ENCODE peak calls at places on chromosomes 12 and 14, in nine cellular contexts. T, M, E, N, X, C, A, Z and S are unnamed samples.

GRCh38 chr12:92648242-92649031 is 54.4 kb upstream of the PLEKHG7 start:
- DNase-seq in M (no peak), Z (no peak), E (no peak), T (peak), N (no peak), A (no peak), C (no peak), X (no peak), S (no peak)

GRCh38 chr12:89567691-89568239 is 41.9 kb upstream of the POC1B start:
- DNase-seq in X (no peak), N (no peak), E (no peak), M (no peak), T (no peak), Z (no peak), A (no peak), C (no peak), S (no peak)

GRCh38 chr14:98069712-98070133 is 1202.3 kb downstream of the BCL11B start:
- DNase-seq in A (no peak), Z (no peak), C (no peak), E (no peak), T (no peak), N (no peak), X (peak), M (no peak), S (no peak)

GRCh38 chr14:32744811-32745445 is 193.8 kb upstream of the NPAS3 start:
- DNase-seq in T (no peak), C (no peak), Z (no peak), M (no peak), A (no peak), E (no peak), X (no peak), N (no peak), S (no peak)

GRCh38 chr12:87871061-87871460 is 158.1 kb downstream of the C12orf50 start:
- DNase-seq in M (no peak), X (no peak), Z (no peak), T (no peak), E (no peak), A (no peak), N (no peak), C (no peak), S (no peak)

GRCh38 chr12:80860206-80860605 is 77.5 kb downstream of the LIN7A start:
- DNase-seq in E (no peak), A (no peak), T (peak), C (no peak), M (no peak), Z (no peak), N (no peak), X (no peak), S (no peak)

GRCh38 chr12:38744056-38744455 is 161.3 kb downstream of the CPNE8 start:
- DNase-seq in T (peak), C (no peak), N (no peak), M (no peak), A (no peak), E (no peak), X (no peak), Z (no peak), S (no peak)

GRCh38 chr12:21992823-21993222 is 51.6 kb upstream of the ABCC9 start:
- DNase-seq in M (no peak), C (no peak), X (no peak), Z (no peak), E (no peak), T (peak), N (no peak), A (no peak), S (no peak)

GRCh38 chr12:24931666-24932405 is 17.1 kb downstream of the BCAT1 start:
- DNase-seq in E (no peak), M (no peak), Z (no peak), A (no peak), X (no peak), N (no peak), T (no peak), C (no peak), S (peak)

GRCh38 chr12:6951551-6952120 is 480 bp downstream of the PTPN6 start:
- DNase-seq in Z (no peak), A (no peak), C (no peak), N (peak), T (no peak), M (no peak), E (no peak), X (no peak), S (no peak)

GRCh38 chr12:4775936-4776335 is 55.7 kb downstream of the GALNT8 start:
- DNase-seq in C (no peak), T (no peak), Z (no peak), M (no peak), X (no peak), E (no peak), N (no peak), A (no peak), S (no peak)
- TF ChIP-seq CTCF in C (no peak), T (no peak), Z (no peak), M (no peak), X (no peak), E (no peak), N (no peak), A (no peak), S (no peak)

DNA sequence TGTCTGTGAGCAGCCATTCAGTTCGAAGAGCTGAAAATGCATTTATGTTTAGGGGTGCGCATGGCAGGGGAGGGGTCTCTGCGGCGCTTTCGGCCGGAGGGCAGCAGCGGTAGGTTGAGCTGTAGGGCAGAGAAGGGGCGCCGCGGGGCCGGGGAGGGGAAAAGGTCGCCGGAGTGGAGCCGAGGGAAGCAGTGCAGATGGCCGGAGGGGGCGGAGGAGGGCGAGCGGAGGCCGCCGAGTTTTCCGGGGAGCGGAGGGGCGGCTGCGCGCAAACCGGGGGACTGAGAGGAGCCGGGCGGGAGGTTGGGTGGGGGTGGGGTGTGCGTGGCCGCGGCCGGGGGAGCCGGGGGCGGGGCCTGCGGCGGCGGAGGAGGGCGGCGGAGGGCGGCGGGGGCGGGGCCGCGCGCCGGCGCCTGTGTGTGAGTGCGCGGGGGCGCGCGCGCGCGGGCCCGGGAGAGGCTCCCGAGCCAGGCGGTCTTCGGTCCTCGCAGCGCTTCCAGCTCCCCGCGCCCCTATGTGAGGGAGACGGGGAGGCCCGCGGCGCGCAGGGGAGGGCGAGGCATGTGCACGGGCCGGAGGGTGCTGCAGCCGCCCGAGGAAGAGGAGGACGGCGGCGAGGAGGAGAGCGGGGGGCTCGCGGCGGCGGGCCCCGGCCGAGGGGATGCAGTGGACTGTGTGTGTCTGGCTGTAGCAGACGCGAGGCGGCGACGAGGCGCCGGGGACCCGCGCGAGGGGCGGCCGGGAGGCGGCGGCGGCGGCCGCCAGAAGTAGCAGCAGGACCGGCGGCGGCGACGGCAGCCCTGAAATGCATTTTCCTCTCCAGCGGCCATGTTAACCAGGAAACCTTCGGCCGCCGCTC is at the start of gene DYRK2:
- DNase-seq in A (peak), T (peak), M (peak), E (peak), X (peak), C (peak), N (peak), Z (peak), S (no peak)
- TF ChIP-seq CTCF in A (peak), T (no peak), M (no peak), E (no peak), X (no peak), C (no peak), N (no peak), Z (peak), S (no peak)

GRCh38 chr14:102442241-102443211 is 67.0 kb downstream of the ANKRD9 start:
- DNase-seq in Z (no peak), E (no peak), C (no peak), A (no peak), X (no peak), T (peak), N (no peak), M (no peak), S (no peak)
- TF ChIP-seq CTCF in Z (no peak), E (no peak), C (no peak), A (no peak), X (no peak), T (no peak), N (no peak), M (no peak), S (no peak)

DNA sequence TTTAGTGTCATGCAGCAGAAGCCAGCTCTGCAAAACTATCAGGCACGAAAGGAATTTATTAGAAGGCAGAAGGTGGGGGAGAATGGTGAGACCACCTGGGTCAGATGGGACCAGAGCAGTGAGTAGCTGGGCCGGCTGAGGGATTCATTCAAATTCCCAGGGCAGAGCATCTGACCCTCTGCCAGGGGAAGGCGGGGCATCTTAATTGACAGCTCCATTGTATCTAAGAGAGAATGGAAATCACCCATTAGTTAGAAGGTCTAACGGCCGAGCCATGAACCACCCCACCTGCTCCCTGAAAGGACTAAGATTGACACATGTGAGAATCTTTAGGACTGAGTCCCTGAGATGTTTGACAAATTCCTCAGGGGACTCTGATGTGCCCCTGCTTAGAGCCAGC is 83.7 kb downstream of the PHETA1 start:
- DNase-seq in Z (no peak), A (no peak), M (no peak), C (no peak), X (no peak), E (no peak), N (no peak), T (no peak), S (no peak)
- TF ChIP-seq CTCF in Z (no peak), A (no peak), M (no peak), C (no peak), X (no peak), E (no peak), N (no peak), T (no peak), S (no peak)